ENCODE peak calls at places on chromosome 14, in five cellular contexts. K is H1, Z is IMR-90, W is HepG2, S is K562. Q is an unnamed sample.

GRCh38 chr14:94769413-94770250 is at the start of gene GSC:
- DNase-seq in K (peak), Z (peak), W (no peak), S (no peak), Q (peak)

GRCh38 chr14:93976477-93977057 is at the start of gene ASB2:
- DNase-seq in K (no peak), Z (peak), W (no peak), S (no peak), Q (no peak)

GRCh38 chr14:26383286-26383685 is 214.5 kb downstream of the NOVA1 start:
- DNase-seq in K (no peak), Z (no peak), W (no peak), S (no peak), Q (no peak)

GRCh38 chr14:77249286-77249685 is 21.7 kb downstream of the NGB start:
- DNase-seq in K (no peak), Z (no peak), W (no peak), S (no peak), Q (no peak)

GRCh38 chr14:91009501-91010152 is 50.8 kb downstream of the RPS6KA5 start:
- DNase-seq in K (no peak), Z (no peak), W (no peak), S (no peak), Q (no peak)

GRCh38 chr14:95037273-95037672 is 120.1 kb downstream of the DICER1 start:
- DNase-seq in K (no peak), Z (no peak), W (no peak), S (no peak), Q (no peak)

GRCh38 chr14:100747736-100748135 is 21.0 kb downstream of the DLK1 start:
- DNase-seq in K (no peak), Z (no peak), W (no peak), S (no peak), Q (no peak)

GRCh38 chr14:105537580-105538474 is 11.4 kb downstream of the TMEM121 start:
- DNase-seq in K (peak), Z (no peak), W (no peak), S (peak), Q (no peak)

GRCh38 chr14:59919582-59920377 is at the start of gene LRRC9:
- DNase-seq in K (peak), Z (no peak), W (peak), S (no peak), Q (no peak)

GRCh38 chr14:93318927-93319326 is 13.9 kb downstream of the BTBD7 start:
- DNase-seq in K (no peak), Z (peak), W (no peak), S (peak), Q (no peak)

GRCh38 chr14:63287661-63288483 is 30.9 kb downstream of the GPHB5 start:
- DNase-seq in K (no peak), Z (peak), W (no peak), S (no peak), Q (no peak)

GRCh38 chr14:101875726-101876268 is 88.6 kb upstream of the DYNC1H1 start:
- DNase-seq in K (no peak), Z (no peak), W (no peak), S (no peak), Q (no peak)

GRCh38 chr14:20412876-20413784 is at the start of gene TEP1:
- DNase-seq in K (peak), Z (peak), W (peak), S (peak), Q (peak)

GRCh38 chr14:100979780-100980179 is 76.3 kb upstream of the RTL1 start:
- DNase-seq in K (no peak), Z (peak), W (no peak), S (no peak), Q (no peak)

DNA sequence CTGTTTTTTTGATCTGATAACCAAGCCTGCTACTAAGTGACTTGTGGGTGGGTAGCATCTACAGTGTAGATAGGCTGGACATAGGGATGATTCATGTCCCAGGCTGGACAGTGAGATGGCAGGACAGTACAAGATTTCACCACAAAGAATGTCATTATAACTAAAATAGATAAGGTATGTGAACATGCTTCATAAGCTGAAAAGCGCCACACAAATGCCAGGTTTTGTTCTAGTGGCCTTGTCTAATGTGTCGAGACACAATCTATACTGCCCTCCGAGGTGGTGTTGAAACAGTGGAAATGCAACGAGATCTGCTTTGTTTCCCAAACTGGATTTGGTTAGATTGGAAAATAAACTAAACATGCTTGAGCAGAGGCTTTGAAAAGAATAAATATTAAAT is 4.4 kb downstream of the LGALS3 start:
- DNase-seq in K (no peak), Z (peak), W (no peak), S (no peak), Q (no peak)
- TF ChIP-seq USF2 in K (no peak), Z (no peak), W (no peak), S (no peak), Q (no peak)

GRCh38 chr14:54805080-54805479 is 97.5 kb downstream of the GCH1 start:
- DNase-seq in K (no peak), Z (no peak), W (no peak), S (no peak), Q (no peak)
- TF ChIP-seq CEBPB in K (no peak), Z (no peak), W (no peak), S (no peak), Q (no peak)

GRCh38 chr14:104471114-104471513 is 108.5 kb upstream of the C14orf180 start:
- DNase-seq in K (peak), Z (no peak), W (no peak), S (no peak), Q (no peak)

GRCh38 chr14:104473244-104473565 is 106.4 kb upstream of the C14orf180 start:
- DNase-seq in K (peak), Z (no peak), W (no peak), S (no peak), Q (no peak)

GRCh38 chr14:104473649-104474574 is 105.7 kb upstream of the C14orf180 start:
- DNase-seq in K (no peak), Z (no peak), W (no peak), S (peak), Q (no peak)

GRCh38 chr14:104472073-104472472 is 107.5 kb upstream of the C14orf180 start:
- DNase-seq in K (no peak), Z (no peak), W (no peak), S (no peak), Q (no peak)

DNA sequence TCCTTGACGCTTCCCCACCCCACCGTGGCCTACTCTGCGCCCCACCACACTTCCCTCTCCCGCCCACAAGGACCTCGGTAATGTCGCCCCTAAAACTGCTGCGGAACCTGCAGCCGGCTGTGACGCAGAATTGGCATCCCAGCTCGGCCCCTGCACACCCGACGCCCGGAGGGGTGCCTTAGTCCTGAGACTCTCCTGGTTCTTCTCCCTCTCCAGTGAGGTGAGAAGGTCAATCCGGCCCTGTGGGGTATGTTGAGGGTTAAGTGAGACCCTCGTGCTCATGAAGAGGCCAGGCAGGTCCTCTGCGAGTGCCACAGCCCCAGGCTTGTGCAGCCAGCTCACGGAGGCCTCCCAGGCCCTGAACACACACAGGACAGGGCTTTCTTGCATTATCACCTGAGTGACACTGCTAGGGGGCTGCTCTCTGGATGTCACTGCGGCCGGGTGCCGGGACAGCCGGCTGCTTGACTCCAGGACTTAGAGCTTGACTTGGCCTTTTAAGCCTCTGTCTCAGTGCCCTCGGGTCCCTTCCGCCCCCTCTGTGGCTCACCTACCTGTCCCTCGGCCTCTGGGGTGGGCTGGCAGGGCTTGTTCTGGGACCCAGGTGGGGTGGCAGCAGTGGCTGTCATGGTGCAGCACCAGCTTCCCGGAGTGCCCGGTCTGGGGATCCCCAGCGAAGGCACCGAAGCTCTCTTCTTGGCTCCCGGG is 106.9 kb upstream of the C14orf180 start:
- DNase-seq in K (no peak), Z (no peak), W (no peak), S (no peak), Q (no peak)
- TF ChIP-seq USF2 in K (no peak), Z (no peak), W (no peak), S (no peak), Q (no peak)

DNA sequence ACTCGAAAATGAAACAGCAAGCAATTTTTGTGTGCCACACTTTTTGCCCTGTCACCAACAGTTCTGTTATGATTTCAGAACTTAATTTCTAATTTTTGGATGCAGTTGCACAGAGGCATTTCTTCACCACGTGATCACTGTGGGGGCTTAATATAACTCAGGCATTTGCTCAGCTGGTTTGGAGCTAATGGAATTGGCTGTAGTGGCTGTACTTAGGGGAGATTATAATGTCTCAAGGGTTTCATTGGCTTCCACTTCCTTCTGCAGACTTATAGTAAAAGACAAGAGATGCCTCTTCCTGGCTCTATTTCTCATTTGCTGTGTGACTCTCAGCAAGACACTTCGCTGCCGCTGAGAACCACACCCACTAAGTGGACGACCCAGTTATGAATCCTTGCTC is 452.4 kb downstream of the RAD51B start:
- DNase-seq in K (no peak), Z (no peak), W (no peak), S (no peak), Q (no peak)
- TF ChIP-seq CEBPB in K (no peak), Z (no peak), W (no peak), S (no peak), Q (no peak)